ENCODE peak calls at places on chromosomes 6 and 20, in eight cellular contexts. W, I, O, P, M, D, B and X are unnamed samples.

GRCh38 chr6:7433211-7433610 is 43.6 kb downstream of the RIOK1 start:
- DNase-seq in B (no peak), O (no peak), I (no peak), P (no peak), W (no peak), M (no peak), D (no peak), X (no peak)

GRCh38 chr6:17417817-17418216 is 24.4 kb downstream of the CAP2 start:
- DNase-seq in B (peak), D (no peak), I (no peak), W (no peak), M (peak), P (no peak), O (no peak), X (no peak)

GRCh38 chr6:166627875-166628849 is 1.1 kb upstream of the RPS6KA2 start:
- DNase-seq in D (peak), I (peak), W (peak), B (peak), M (peak), O (peak), P (peak), X (peak)

GRCh38 chr20:2112910-2113309 is 11.3 kb downstream of the STK35 start:
- DNase-seq in O (no peak), P (no peak), I (no peak), D (no peak), B (no peak), W (no peak), M (no peak), X (no peak)

GRCh38 chr6:35483892-35484645 is 12.8 kb downstream of the TEAD3 start:
- DNase-seq in O (no peak), P (no peak), M (no peak), W (no peak), B (no peak), D (no peak), I (no peak), X (no peak)

GRCh38 chr6:12804967-12805645 is 88.5 kb downstream of the PHACTR1 start:
- DNase-seq in P (no peak), I (no peak), W (no peak), B (peak), O (no peak), D (no peak), M (no peak), X (no peak)

GRCh38 chr20:36542019-36542488 is 735 bp downstream of the MYL9 start:
- DNase-seq in D (no peak), W (no peak), B (no peak), P (no peak), I (no peak), M (peak), O (no peak), X (peak)

GRCh38 chr20:31617432-31618104 is 12.5 kb downstream of the ID1 start:
- DNase-seq in O (no peak), B (no peak), M (no peak), I (peak), P (no peak), W (no peak), D (no peak), X (no peak)

GRCh38 chr6:114096553-114097172 is 125.7 kb upstream of the HDAC2 start:
- DNase-seq in O (no peak), D (peak), I (peak), M (peak), B (peak), P (no peak), W (no peak), X (no peak)

GRCh38 chr6:41021832-41022231 is 17.2 kb downstream of the UNC5CL start:
- DNase-seq in M (peak), B (peak), D (no peak), I (no peak), P (no peak), W (no peak), O (no peak), X (no peak)

GRCh38 chr20:41714030-41714429 is 95.9 kb upstream of the CHD6 start:
- DNase-seq in I (no peak), P (no peak), W (no peak), O (no peak), D (no peak), B (no peak), M (no peak), X (no peak)

DNA sequence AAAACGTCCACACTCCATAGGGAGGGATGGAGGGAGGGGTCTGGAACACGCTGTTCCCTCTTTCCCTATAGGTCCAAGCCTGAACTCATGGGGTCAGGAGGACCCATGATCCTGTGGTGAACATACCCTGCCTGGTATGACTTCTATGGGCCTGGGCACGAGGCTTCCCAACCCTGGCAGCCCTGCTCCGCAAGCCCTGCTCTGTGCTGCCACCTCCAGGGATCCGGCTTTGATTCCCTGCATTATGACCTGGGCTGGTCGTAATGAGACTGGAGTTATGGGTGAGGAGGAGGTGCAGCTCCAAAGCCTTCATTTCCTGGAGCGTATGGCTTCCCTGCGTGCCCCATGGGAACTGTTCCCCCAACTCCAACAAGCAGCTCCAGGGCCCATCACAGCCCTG is 54.9 kb downstream of the CDH22 start:
- DNase-seq in P (no peak), W (no peak), I (no peak), D (no peak), O (no peak), M (peak), B (no peak), X (no peak)
- TF ChIP-seq CTCF in P (no peak), W (no peak), I (no peak), D (no peak), O (no peak), M (peak), B (no peak), X (no peak)

DNA sequence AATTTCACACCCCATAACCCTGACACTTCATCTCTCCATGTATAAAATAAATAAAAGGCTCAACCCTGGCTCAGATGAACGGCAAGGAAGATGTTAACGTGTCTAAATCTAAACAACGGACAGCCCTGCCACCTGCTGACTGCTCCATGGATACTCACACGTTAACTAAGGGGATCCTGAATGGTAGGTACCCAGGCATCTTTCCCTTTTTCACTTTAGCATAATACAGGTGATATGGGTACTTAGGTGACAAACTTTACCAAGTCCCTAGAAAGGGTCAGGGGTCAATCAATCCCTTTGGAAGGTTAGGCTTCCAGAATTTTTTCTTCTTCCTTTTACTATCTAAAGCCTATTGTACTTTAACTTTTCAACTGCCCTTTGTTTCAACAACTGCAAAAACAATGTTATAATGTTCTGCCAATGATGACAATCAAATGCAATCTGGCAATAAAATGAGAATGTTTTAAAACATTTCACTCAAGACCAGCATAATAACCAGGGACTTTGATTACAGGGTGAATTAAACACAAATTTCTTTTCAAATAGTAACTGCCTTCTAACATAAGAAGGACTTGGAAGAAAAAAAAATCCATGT is 52.4 kb upstream of the IPCEF1 start:
- DNase-seq in D (peak), M (peak), W (no peak), O (no peak), I (no peak), P (no peak), B (peak), X (no peak)
- TF ChIP-seq CTCF in D (peak), M (peak), W (no peak), O (no peak), I (no peak), P (no peak), B (peak), X (peak)

GRCh38 chr6:126033696-126034095 is 47.4 kb downstream of the TRMT11 start:
- DNase-seq in O (no peak), D (peak), B (peak), W (peak), M (peak), P (no peak), I (peak), X (no peak)
- TF ChIP-seq CTCF in O (no peak), D (peak), B (peak), W (peak), M (no peak), P (peak), I (peak), X (peak)

GRCh38 chr20:49510562-49511117 is 28.2 kb upstream of the KCNB1 start:
- DNase-seq in P (peak), D (no peak), O (no peak), M (no peak), I (no peak), W (no peak), B (peak), X (no peak)

GRCh38 chr20:49505518-49505917 is 23.1 kb upstream of the KCNB1 start:
- DNase-seq in M (no peak), B (peak), O (no peak), W (no peak), I (no peak), D (no peak), P (no peak), X (no peak)

GRCh38 chr20:49511788-49512525 is 29.5 kb upstream of the KCNB1 start:
- DNase-seq in I (no peak), W (no peak), O (no peak), P (no peak), M (no peak), B (no peak), D (no peak), X (no peak)

GRCh38 chr20:49507741-49508434 is 25.4 kb upstream of the KCNB1 start:
- DNase-seq in B (no peak), D (no peak), O (no peak), P (no peak), M (no peak), I (no peak), W (no peak), X (no peak)

GRCh38 chr20:49508435-49509199 is 26.1 kb upstream of the KCNB1 start:
- DNase-seq in D (peak), B (peak), W (no peak), O (no peak), M (peak), I (peak), P (no peak), X (no peak)
- TF ChIP-seq CTCF in D (peak), B (peak), W (peak), O (no peak), M (peak), I (no peak), P (peak), X (peak)